ENCODE peak calls at places on chromosomes 3 and 15, in seven cellular contexts. One of them, this sample, is unnamed.

GRCh38 chr3:58093573-58094195 is 85.5 kb downstream of the FLNB start:
- DNase-seq in kidney epithelial cell: no peak
- DNase-seq in sigmoid colon: peak; percentile 21
- DNase-seq in heart left ventricle: no peak
- DNase-seq in foreskin fibroblast: peak; percentile 22
- DNase-seq in effector memory CD4-positive, alpha-beta T cell: no peak
- DNase-seq in adrenal gland: no peak
- DNase-seq in this sample: no peak

GRCh38 chr3:43214616-43215015 is 71.7 kb upstream of the SNRK start:
- DNase-seq in adrenal gland: no peak
- DNase-seq in kidney epithelial cell: peak; percentile 37
- DNase-seq in foreskin fibroblast: no peak
- DNase-seq in effector memory CD4-positive, alpha-beta T cell: no peak
- DNase-seq in heart left ventricle: no peak
- DNase-seq in sigmoid colon: no peak
- DNase-seq in this sample: no peak

GRCh38 chr3:19907523-19907922 is 26.5 kb downstream of the EFHB start:
- DNase-seq in adrenal gland: no peak
- DNase-seq in kidney epithelial cell: no peak
- DNase-seq in heart left ventricle: no peak
- DNase-seq in sigmoid colon: no peak
- DNase-seq in effector memory CD4-positive, alpha-beta T cell: no peak
- DNase-seq in foreskin fibroblast: no peak
- DNase-seq in this sample: no peak

GRCh38 chr15:100201376-100202280 is 140.1 kb downstream of the ADAMTS17 start:
- DNase-seq in kidney epithelial cell: no peak
- DNase-seq in effector memory CD4-positive, alpha-beta T cell: no peak
- DNase-seq in sigmoid colon: no peak
- DNase-seq in foreskin fibroblast: no peak
- DNase-seq in adrenal gland: no peak
- DNase-seq in heart left ventricle: no peak
- DNase-seq in this sample: no peak

GRCh38 chr3:132709761-132710160 is 12.4 kb downstream of the NPHP3 start:
- DNase-seq in effector memory CD4-positive, alpha-beta T cell: no peak
- DNase-seq in kidney epithelial cell: no peak
- DNase-seq in adrenal gland: no peak
- DNase-seq in heart left ventricle: no peak
- DNase-seq in sigmoid colon: no peak
- DNase-seq in foreskin fibroblast: no peak
- DNase-seq in this sample: no peak

GRCh38 chr3:14439501-14440167 is 37.2 kb downstream of the SLC6A6 start:
- DNase-seq in kidney epithelial cell: no peak
- DNase-seq in effector memory CD4-positive, alpha-beta T cell: no peak
- DNase-seq in heart left ventricle: peak; percentile 88
- DNase-seq in foreskin fibroblast: no peak
- DNase-seq in adrenal gland: peak; percentile 89
- DNase-seq in sigmoid colon: peak; percentile 78
- DNase-seq in this sample: peak; percentile 50

GRCh38 chr15:35440265-35440664 is 105.7 kb downstream of the DPH6 start:
- DNase-seq in foreskin fibroblast: no peak
- DNase-seq in heart left ventricle: no peak
- DNase-seq in effector memory CD4-positive, alpha-beta T cell: no peak
- DNase-seq in adrenal gland: no peak
- DNase-seq in kidney epithelial cell: no peak
- DNase-seq in sigmoid colon: no peak
- DNase-seq in this sample: no peak

GRCh38 chr3:44991326-44991725 is 15.3 kb downstream of the EXOSC7 start:
- DNase-seq in foreskin fibroblast: no peak
- DNase-seq in adrenal gland: no peak
- DNase-seq in kidney epithelial cell: no peak
- DNase-seq in heart left ventricle: no peak
- DNase-seq in sigmoid colon: no peak
- DNase-seq in effector memory CD4-positive, alpha-beta T cell: no peak
- DNase-seq in this sample: no peak

GRCh38 chr3:134544306-134544705 is 58.4 kb downstream of the CEP63 start:
- DNase-seq in kidney epithelial cell: no peak
- DNase-seq in heart left ventricle: no peak
- DNase-seq in foreskin fibroblast: no peak
- DNase-seq in effector memory CD4-positive, alpha-beta T cell: no peak
- DNase-seq in adrenal gland: no peak
- DNase-seq in sigmoid colon: no peak
- DNase-seq in this sample: no peak

GRCh38 chr3:124859025-124859424 is 28.1 kb downstream of the ITGB5 start:
- DNase-seq in heart left ventricle: peak; percentile 37
- DNase-seq in kidney epithelial cell: peak; percentile 82
- DNase-seq in foreskin fibroblast: peak; percentile 78
- DNase-seq in effector memory CD4-positive, alpha-beta T cell: no peak
- DNase-seq in sigmoid colon: peak; percentile 63
- DNase-seq in adrenal gland: no peak
- DNase-seq in this sample: peak; percentile 48

GRCh38 chr15:99708563-99708962 is 24.7 kb downstream of the LYSMD4 start:
- DNase-seq in heart left ventricle: peak; percentile 77
- DNase-seq in kidney epithelial cell: peak; percentile 68
- DNase-seq in sigmoid colon: peak; percentile 91
- DNase-seq in foreskin fibroblast: peak; percentile 96
- DNase-seq in adrenal gland: peak; percentile 93
- DNase-seq in effector memory CD4-positive, alpha-beta T cell: no peak
- DNase-seq in this sample: peak; percentile 84

GRCh38 chr3:52763466-52763865 is 7.3 kb downstream of the NEK4 start:
- DNase-seq in effector memory CD4-positive, alpha-beta T cell: no peak
- DNase-seq in adrenal gland: peak; percentile 66
- DNase-seq in sigmoid colon: no peak
- DNase-seq in kidney epithelial cell: no peak
- DNase-seq in foreskin fibroblast: peak; percentile 34
- DNase-seq in heart left ventricle: no peak
- DNase-seq in this sample: no peak

GRCh38 chr15:55475842-55476241 is 32.2 kb downstream of the DNAAF4 start:
- DNase-seq in kidney epithelial cell: no peak
- DNase-seq in sigmoid colon: no peak
- DNase-seq in heart left ventricle: no peak
- DNase-seq in effector memory CD4-positive, alpha-beta T cell: no peak
- DNase-seq in adrenal gland: no peak
- DNase-seq in foreskin fibroblast: no peak
- DNase-seq in this sample: no peak

GRCh38 chr15:61997786-61998185 is 62.5 kb downstream of the VPS13C start:
- DNase-seq in effector memory CD4-positive, alpha-beta T cell: no peak
- DNase-seq in heart left ventricle: no peak
- DNase-seq in sigmoid colon: no peak
- DNase-seq in foreskin fibroblast: no peak
- DNase-seq in kidney epithelial cell: no peak
- DNase-seq in adrenal gland: no peak
- DNase-seq in this sample: no peak

GRCh38 chr3:67531149-67532101 is 123.0 kb downstream of the SUCLG2 start:
- DNase-seq in heart left ventricle: no peak
- DNase-seq in foreskin fibroblast: no peak
- DNase-seq in adrenal gland: no peak
- DNase-seq in kidney epithelial cell: no peak
- DNase-seq in effector memory CD4-positive, alpha-beta T cell: no peak
- DNase-seq in sigmoid colon: no peak
- DNase-seq in this sample: no peak

GRCh38 chr3:151281671-151282334 is 3.5 kb upstream of the P2RY14 start:
- DNase-seq in adrenal gland: no peak
- DNase-seq in kidney epithelial cell: no peak
- DNase-seq in foreskin fibroblast: no peak
- DNase-seq in effector memory CD4-positive, alpha-beta T cell: no peak
- DNase-seq in heart left ventricle: peak; percentile 29
- DNase-seq in sigmoid colon: no peak
- DNase-seq in this sample: no peak

GRCh38 chr3:139472380-139473010 is 3.8 kb downstream of the RBP2 start:
- DNase-seq in effector memory CD4-positive, alpha-beta T cell: no peak
- DNase-seq in heart left ventricle: no peak
- DNase-seq in adrenal gland: peak; percentile 54
- DNase-seq in foreskin fibroblast: no peak
- DNase-seq in kidney epithelial cell: peak; percentile 47
- DNase-seq in sigmoid colon: no peak
- DNase-seq in this sample: no peak

GRCh38 chr3:33392703-33393125 is 47.5 kb downstream of the UBP1 start:
- DNase-seq in effector memory CD4-positive, alpha-beta T cell: no peak
- DNase-seq in adrenal gland: no peak
- DNase-seq in heart left ventricle: no peak
- DNase-seq in kidney epithelial cell: peak; percentile 31
- DNase-seq in foreskin fibroblast: peak; percentile 91
- DNase-seq in sigmoid colon: no peak
- DNase-seq in this sample: no peak

GRCh38 chr3:51408021-51408420 is 16.9 kb downstream of the RBM15B start:
- DNase-seq in kidney epithelial cell: no peak
- DNase-seq in foreskin fibroblast: no peak
- DNase-seq in heart left ventricle: no peak
- DNase-seq in adrenal gland: no peak
- DNase-seq in sigmoid colon: no peak
- DNase-seq in effector memory CD4-positive, alpha-beta T cell: no peak
- DNase-seq in this sample: no peak

GRCh38 chr15:63987979-63988378 is 58.3 kb downstream of the DAPK2 start:
- DNase-seq in foreskin fibroblast: no peak
- DNase-seq in adrenal gland: no peak
- DNase-seq in kidney epithelial cell: no peak
- DNase-seq in heart left ventricle: no peak
- DNase-seq in effector memory CD4-positive, alpha-beta T cell: no peak
- DNase-seq in sigmoid colon: no peak
- DNase-seq in this sample: no peak
- H3K4me3 ChIP-seq in foreskin fibroblast: no peak overlapping the region
- H3K4me3 ChIP-seq in adrenal gland: no peak overlapping the region
- H3K4me3 ChIP-seq in kidney epithelial cell: no peak overlapping the region
- H3K4me3 ChIP-seq in heart left ventricle: no peak overlapping the region
- H3K4me3 ChIP-seq in effector memory CD4-positive, alpha-beta T cell: no peak overlapping the region
- H3K4me3 ChIP-seq in sigmoid colon: no peak overlapping the region
- H3K4me3 ChIP-seq in this sample: no peak overlapping the region

DNA sequence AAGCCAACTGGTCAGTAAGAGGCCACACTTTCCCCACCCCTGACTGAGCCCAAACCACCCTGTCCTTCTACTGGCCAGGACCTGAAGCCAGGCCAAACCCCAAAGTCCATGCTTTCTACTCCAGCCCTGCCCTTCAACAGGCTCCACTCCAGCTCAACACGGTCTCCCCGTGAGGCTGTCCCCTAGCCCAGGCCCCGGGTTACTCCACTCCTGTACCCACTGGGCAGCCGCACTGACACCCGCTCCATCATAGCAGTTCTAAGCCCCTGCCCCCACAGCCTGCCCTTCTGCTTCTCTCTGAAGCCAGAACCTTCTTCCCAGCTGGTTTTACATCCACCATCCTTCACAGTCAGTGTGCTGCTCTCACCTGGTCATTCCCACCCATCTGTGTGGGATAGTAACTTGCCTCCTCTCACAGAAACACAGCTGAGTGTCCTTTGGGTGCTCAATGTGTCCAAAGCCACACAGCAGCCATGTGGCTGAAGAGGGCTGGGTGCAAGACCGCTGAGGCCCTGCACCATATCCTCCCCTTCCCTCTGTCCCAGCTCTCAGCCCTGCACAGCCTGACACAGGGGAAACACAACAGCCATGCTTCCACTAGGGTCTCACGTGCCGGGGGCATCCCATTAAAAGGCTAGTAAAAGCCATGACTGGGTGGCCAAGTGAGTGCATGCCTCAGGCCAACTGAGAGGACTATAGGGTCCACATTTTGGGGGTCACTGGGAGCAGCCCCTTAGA is 38.1 kb downstream of the TLE3 start:
- DNase-seq in sigmoid colon: peak; percentile 56
- DNase-seq in heart left ventricle: no peak
- DNase-seq in foreskin fibroblast: no peak
- DNase-seq in kidney epithelial cell: no peak
- DNase-seq in effector memory CD4-positive, alpha-beta T cell: no peak
- DNase-seq in adrenal gland: no peak
- DNase-seq in this sample: no peak
- H3K4me3 ChIP-seq in sigmoid colon: no peak overlapping the region
- H3K4me3 ChIP-seq in heart left ventricle: no peak overlapping the region
- H3K4me3 ChIP-seq in foreskin fibroblast: no peak overlapping the region
- H3K4me3 ChIP-seq in kidney epithelial cell: no peak overlapping the region
- H3K4me3 ChIP-seq in effector memory CD4-positive, alpha-beta T cell: no peak overlapping the region
- H3K4me3 ChIP-seq in adrenal gland: no peak overlapping the region
- H3K4me3 ChIP-seq in this sample: no peak overlapping the region

DNA sequence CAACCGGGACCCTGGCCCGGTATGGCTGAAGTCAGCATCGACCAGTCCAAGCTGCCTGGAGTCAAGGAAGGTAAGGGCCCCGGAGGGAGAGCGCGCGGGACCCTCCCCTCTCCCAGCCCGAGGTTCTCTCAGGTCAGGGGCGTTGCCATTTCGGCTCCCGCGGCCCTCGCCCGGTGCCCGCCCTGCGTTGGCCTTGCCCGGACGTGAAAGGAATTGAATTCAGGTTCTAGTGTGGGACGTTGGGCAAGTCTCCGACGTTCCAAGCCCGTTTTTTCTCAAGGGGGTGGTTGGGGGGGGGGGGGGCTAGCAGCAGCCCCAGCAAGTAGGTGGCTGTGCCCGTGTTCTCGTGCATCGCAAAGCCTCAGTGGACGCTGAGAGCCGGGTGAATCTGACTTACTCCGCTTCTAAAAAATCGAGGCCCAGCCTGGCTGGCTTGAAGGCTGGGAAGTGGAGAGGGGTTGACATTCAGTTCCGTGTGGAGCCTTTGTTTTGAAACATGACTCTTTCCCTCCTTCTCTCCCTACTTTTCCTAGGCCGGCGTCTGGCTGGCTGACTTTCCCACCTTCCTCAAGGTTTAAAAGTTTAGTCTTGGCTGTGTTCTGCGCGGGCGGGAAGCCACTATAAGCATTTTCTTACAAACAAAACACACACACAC is 545 bp downstream of the UTS2B start:
- DNase-seq in heart left ventricle: peak; percentile 32
- DNase-seq in sigmoid colon: peak; percentile 69
- DNase-seq in foreskin fibroblast: peak; percentile 38
- DNase-seq in adrenal gland: peak; percentile 64
- DNase-seq in kidney epithelial cell: no peak
- DNase-seq in effector memory CD4-positive, alpha-beta T cell: peak; percentile 17
- DNase-seq in this sample: peak; percentile 36
- H3K4me3 ChIP-seq in heart left ventricle: peak overlapping the region; percentile 89
- H3K4me3 ChIP-seq in sigmoid colon: peak overlapping the region; percentile 91
- H3K4me3 ChIP-seq in foreskin fibroblast: peak overlapping the region; percentile 79
- H3K4me3 ChIP-seq in adrenal gland: peak overlapping the region; percentile 71
- H3K4me3 ChIP-seq in kidney epithelial cell: peak overlapping the region; percentile 74
- H3K4me3 ChIP-seq in effector memory CD4-positive, alpha-beta T cell: peak overlapping the region; percentile 59
- H3K4me3 ChIP-seq in this sample: peak overlapping the region; percentile 53

GRCh38 chr3:190330936-190331734 is 8.9 kb upstream of the CLDN1 start:
- DNase-seq in effector memory CD4-positive, alpha-beta T cell: no peak
- DNase-seq in heart left ventricle: no peak
- DNase-seq in sigmoid colon: no peak
- DNase-seq in kidney epithelial cell: no peak
- DNase-seq in foreskin fibroblast: no peak
- DNase-seq in adrenal gland: no peak
- DNase-seq in this sample: no peak

GRCh38 chr3:190339130-190339529 is 16.9 kb upstream of the CLDN1 start:
- DNase-seq in adrenal gland: no peak
- DNase-seq in effector memory CD4-positive, alpha-beta T cell: no peak
- DNase-seq in heart left ventricle: no peak
- DNase-seq in foreskin fibroblast: peak; percentile 72
- DNase-seq in sigmoid colon: no peak
- DNase-seq in kidney epithelial cell: no peak
- DNase-seq in this sample: no peak

GRCh38 chr3:190338717-190339116 is 16.5 kb upstream of the CLDN1 start:
- DNase-seq in effector memory CD4-positive, alpha-beta T cell: no peak
- DNase-seq in foreskin fibroblast: peak; percentile 36
- DNase-seq in kidney epithelial cell: no peak
- DNase-seq in adrenal gland: peak; percentile 45
- DNase-seq in heart left ventricle: no peak
- DNase-seq in sigmoid colon: no peak
- DNase-seq in this sample: no peak

GRCh38 chr3:190336516-190337189 is 14.4 kb upstream of the CLDN1 start:
- DNase-seq in heart left ventricle: no peak
- DNase-seq in adrenal gland: peak; percentile 81
- DNase-seq in kidney epithelial cell: no peak
- DNase-seq in foreskin fibroblast: peak; percentile 28
- DNase-seq in sigmoid colon: no peak
- DNase-seq in effector memory CD4-positive, alpha-beta T cell: no peak
- DNase-seq in this sample: no peak

GRCh38 chr3:190333961-190334360 is 11.7 kb upstream of the CLDN1 start:
- DNase-seq in adrenal gland: no peak
- DNase-seq in heart left ventricle: no peak
- DNase-seq in kidney epithelial cell: no peak
- DNase-seq in foreskin fibroblast: no peak
- DNase-seq in sigmoid colon: no peak
- DNase-seq in effector memory CD4-positive, alpha-beta T cell: no peak
- DNase-seq in this sample: no peak
- H3K4me3 ChIP-seq in adrenal gland: no peak overlapping the region
- H3K4me3 ChIP-seq in heart left ventricle: no peak overlapping the region
- H3K4me3 ChIP-seq in kidney epithelial cell: no peak overlapping the region
- H3K4me3 ChIP-seq in foreskin fibroblast: no peak overlapping the region
- H3K4me3 ChIP-seq in sigmoid colon: no peak overlapping the region
- H3K4me3 ChIP-seq in effector memory CD4-positive, alpha-beta T cell: no peak overlapping the region
- H3K4me3 ChIP-seq in this sample: no peak overlapping the region

This sample was measured in uterus.